ENCODE peak calls at places on chromosomes 4 and X, in five cellular contexts. I, G, M, A and T are unnamed samples.

GRCh38 chr4:1310796-1311715 is 21.4 kb downstream of the MAEA start:
- DNase-seq in M (no peak), G (no peak), A (no peak), I (no peak), T (no peak)

GRCh38 chr4:183908284-183908683 is 3.2 kb downstream of the STOX2 start:
- DNase-seq in G (no peak), A (no peak), M (no peak), I (no peak), T (no peak)

GRCh38 chrX:40172169-40172979 is 74.6 kb upstream of the BCOR start:
- DNase-seq in I (no peak), M (no peak), G (peak), A (no peak), T (peak)

GRCh38 chr4:73438582-73439215 is 2.7 kb downstream of the AFP start:
- DNase-seq in I (no peak), A (no peak), M (no peak), G (peak), T (no peak)

GRCh38 chrX:49910344-49910743 is 12.1 kb upstream of the CLCN5 start:
- DNase-seq in M (no peak), G (no peak), A (no peak), I (no peak), T (no peak)

GRCh38 chrX:8037593-8038348 is 110.6 kb upstream of the PNPLA4 start:
- DNase-seq in A (no peak), M (no peak), G (no peak), I (no peak), T (no peak)

GRCh38 chr4:69584135-69584534 is 55.3 kb downstream of the UGT2A2 start:
- DNase-seq in G (no peak), I (no peak), M (no peak), A (no peak), T (no peak)

GRCh38 chrX:56975611-56976010 is 19.7 kb downstream of the SPIN3 start:
- DNase-seq in G (no peak), A (no peak), I (no peak), M (no peak), T (no peak)

GRCh38 chrX:3345281-3346081 is 971 bp downstream of the MXRA5 start:
- DNase-seq in I (no peak), G (no peak), M (no peak), A (no peak), T (peak)

GRCh38 chr4:189785257-189785656 is 155.4 kb upstream of the FRG1 start:
- DNase-seq in A (no peak), M (no peak), G (no peak), I (no peak), T (no peak)

GRCh38 chr4:146029939-146030710 is 91.5 kb upstream of the ZNF827 start:
- DNase-seq in M (peak), G (peak), A (peak), I (no peak), T (no peak)

GRCh38 chrX:22122510-22122909 is 90.4 kb downstream of the PHEX start:
- DNase-seq in G (peak), M (peak), A (no peak), I (no peak), T (peak)

GRCh38 chr4:165325732-165326512 is 1.5 kb upstream of the MSMO1 start:
- DNase-seq in G (peak), M (peak), A (no peak), I (peak), T (peak)

GRCh38 chr4:5772528-5773270 is 61.7 kb downstream of the EVC start:
- DNase-seq in M (no peak), I (no peak), G (no peak), A (no peak), T (no peak)

GRCh38 chr4:54015421-54016065 is 48.9 kb downstream of the CHIC2 start:
- DNase-seq in G (no peak), M (no peak), I (no peak), A (no peak), T (no peak)

GRCh38 chr4:27357283-27357682 is 496.6 kb downstream of the STIM2 start:
- DNase-seq in A (no peak), G (peak), M (no peak), I (no peak), T (no peak)

GRCh38 chr4:64940698-64941097 is 531.4 kb upstream of the TECRL start:
- DNase-seq in I (no peak), G (peak), M (peak), A (no peak), T (peak)

GRCh38 chrX:130263016-130263415 is 5.7 kb downstream of the ZNF280C start:
- DNase-seq in G (no peak), M (no peak), I (no peak), A (no peak), T (no peak)

GRCh38 chrX:130264573-130264972 is 4.1 kb downstream of the ZNF280C start:
- DNase-seq in G (peak), I (no peak), M (no peak), A (no peak), T (no peak)

GRCh38 chrX:130268500-130269170 is at the start of gene ZNF280C:
- DNase-seq in A (peak), M (peak), I (peak), G (peak), T (peak)
- H3K4me2 ChIP-seq in A (peak), M (peak), I (peak), G (peak), T (peak)

DNA sequence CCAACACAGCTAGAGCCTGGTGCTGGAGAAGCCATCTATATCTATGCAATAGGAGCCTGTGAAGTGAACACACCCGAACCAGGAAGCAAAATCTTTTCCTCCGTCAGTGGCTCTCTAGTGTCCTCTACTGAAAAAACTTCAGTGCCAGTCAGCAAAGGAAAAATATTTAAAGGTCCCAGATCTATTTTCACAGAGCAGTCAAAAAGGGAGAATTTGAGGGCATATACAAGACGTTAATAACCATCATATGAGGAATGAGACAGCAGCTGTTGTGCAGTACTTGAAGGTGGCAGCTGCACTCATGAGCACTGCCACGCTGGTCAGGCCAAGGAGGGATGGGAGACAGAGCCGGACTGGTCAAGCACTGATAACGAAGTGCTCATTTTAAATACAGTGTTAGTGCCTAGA is 14.4 kb downstream of the MCUB start:
- DNase-seq in I (peak), G (peak), A (no peak), M (peak), T (no peak)
- TF ChIP-seq CTCF in I (peak), G (peak), A (no peak), M (no peak), T (no peak)

GRCh38 chrX:107775000-107775733 is 420 bp downstream of the TSC22D3 start:
- DNase-seq in G (no peak), I (no peak), A (no peak), M (no peak), T (no peak)
- TF ChIP-seq EZH2 in G (no peak), I (no peak), A (no peak), M (no peak), T (peak)

DNA sequence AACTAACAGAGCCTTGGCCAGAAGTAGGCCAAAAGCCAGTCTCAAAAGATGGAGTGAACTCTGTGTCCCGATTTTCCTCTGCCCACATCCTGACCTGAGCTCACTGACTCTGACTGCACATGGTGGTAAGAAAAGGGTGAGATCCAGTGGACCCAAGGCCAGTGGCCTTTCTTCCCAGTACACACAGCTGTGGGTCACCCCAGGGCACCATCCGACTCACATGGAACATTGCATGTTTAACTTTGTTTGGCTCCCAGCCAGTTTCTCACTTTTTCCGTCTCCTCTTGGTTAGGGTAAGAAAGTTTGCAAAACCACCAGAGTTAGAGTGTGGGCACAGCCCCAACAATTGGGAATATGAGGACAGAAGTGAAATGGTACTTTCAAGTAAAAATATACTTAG is 69.8 kb downstream of the GAB1 start:
- DNase-seq in G (no peak), A (no peak), I (peak), M (no peak), T (peak)
- H3K4me2 ChIP-seq in G (no peak), A (no peak), I (no peak), M (no peak), T (no peak)

GRCh38 chr4:4507403-4507802 is 34.4 kb downstream of the STX18 start:
- DNase-seq in A (no peak), M (no peak), G (no peak), I (no peak), T (no peak)

GRCh38 chr4:4504783-4505182 is 37.1 kb downstream of the STX18 start:
- DNase-seq in M (no peak), A (no peak), I (no peak), G (no peak), T (no peak)

GRCh38 chr4:4509521-4509920 is 32.3 kb downstream of the STX18 start:
- DNase-seq in A (no peak), G (no peak), I (no peak), M (no peak), T (no peak)

GRCh38 chr4:4506961-4507360 is 34.9 kb downstream of the STX18 start:
- DNase-seq in M (no peak), G (no peak), A (no peak), I (no peak), T (no peak)

DNA sequence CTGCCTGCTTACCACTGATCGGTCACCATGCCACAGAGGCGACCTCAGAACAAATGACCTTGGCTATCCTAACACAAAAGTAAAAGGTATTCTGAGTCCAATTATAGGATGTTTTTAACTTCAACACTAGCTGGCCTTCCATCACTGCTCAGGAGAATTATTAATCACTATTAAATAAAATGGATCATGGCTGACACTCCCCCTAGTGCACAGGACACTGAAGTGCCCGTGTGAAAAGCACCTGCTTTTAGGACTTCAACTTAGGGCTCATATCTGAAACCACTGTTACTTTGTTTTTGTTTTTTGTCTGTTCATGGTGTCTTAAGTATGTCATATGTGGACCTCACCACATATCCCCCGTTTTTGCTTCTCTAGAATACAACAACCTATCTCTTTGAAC is 33.9 kb downstream of the STX18 start:
- DNase-seq in A (no peak), G (peak), I (peak), M (no peak), T (no peak)
- TF ChIP-seq CTCF in A (peak), G (peak), I (peak), M (peak), T (peak)

DNA sequence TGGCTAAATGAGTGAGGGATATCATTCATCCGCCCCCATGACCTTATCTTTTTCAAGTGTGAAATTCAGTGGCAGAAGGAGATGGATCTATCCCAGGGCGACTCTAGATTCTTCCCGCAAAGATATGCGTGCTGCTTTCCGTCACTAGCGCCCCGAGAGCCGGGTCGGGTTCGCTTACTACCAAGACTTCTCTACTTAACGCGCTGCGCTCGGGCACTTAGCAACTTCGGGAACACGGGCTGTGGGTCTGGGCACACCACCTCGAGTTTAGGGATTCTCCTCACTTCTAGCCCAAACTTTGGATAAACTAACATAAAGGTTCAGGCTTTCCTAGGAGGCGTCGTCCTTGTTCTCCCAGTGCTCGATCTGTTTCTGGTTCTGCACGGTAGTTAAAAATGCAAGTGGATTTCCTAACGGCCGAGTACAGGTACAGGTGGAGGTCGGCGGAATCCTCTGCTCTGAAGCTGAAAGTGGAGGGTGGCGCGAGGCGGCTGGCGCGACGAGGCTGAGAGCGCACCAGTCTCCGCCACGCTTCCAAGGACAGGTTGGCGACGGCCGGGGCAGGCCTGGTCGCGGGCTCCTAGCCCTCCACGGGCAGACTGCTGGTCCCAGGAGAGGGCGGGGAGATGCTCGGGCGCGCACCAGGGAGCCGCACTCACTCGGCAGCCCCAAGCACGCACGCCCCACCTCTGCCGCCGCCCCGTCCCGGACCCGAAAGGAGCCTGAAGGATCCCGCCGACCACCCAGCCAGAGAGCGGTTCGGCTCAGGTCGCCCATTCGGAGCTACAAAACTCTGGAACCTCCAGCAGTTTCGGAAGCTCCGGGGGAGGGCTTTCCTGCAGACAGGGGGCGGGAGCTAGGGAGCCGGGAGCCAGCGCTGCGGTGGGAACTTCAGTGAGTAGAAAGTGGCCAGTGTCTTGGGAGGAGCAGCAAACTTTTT is 100.8 kb upstream of the TENM3 start:
- DNase-seq in A (no peak), I (no peak), G (no peak), M (no peak), T (peak)
- TF ChIP-seq EZH2 in A (no peak), I (no peak), G (no peak), M (no peak), T (no peak)

DNA sequence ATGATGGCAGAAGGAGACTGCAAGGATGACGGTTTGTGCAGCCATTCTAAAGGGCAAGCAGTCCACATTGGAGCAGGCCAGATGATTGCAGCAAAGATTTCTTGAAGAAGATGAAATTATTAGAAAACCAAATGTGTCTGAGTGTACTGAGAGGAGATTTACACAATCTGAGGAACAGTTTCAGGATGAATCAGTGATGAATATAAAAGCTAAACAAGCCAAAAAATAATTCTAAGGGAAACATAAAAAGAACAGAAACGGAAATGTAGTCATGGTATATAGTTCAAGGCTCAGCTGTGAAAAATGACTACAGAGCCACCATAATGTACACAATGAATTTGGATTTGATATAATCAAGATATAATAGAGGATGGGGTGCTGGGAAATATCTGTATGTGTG is 168.5 kb downstream of the PDGFC start:
- DNase-seq in I (no peak), G (peak), A (no peak), M (no peak), T (peak)
- H3K4me2 ChIP-seq in I (no peak), G (peak), A (no peak), M (no peak), T (no peak)

GRCh38 chr4:24970635-24971034 is 57.8 kb upstream of the CCDC149 start:
- DNase-seq in A (no peak), I (no peak), M (no peak), G (no peak), T (no peak)
- TF ChIP-seq CTCF in A (no peak), I (no peak), M (no peak), G (no peak), T (no peak)

GRCh38 chrX:630007-630921 is at the start of gene SHOX:
- DNase-seq in A (no peak), M (no peak), I (no peak), G (no peak), T (no peak)
- TF ChIP-seq EZH2 in A (no peak), M (no peak), I (no peak), G (no peak), T (no peak)

DNA sequence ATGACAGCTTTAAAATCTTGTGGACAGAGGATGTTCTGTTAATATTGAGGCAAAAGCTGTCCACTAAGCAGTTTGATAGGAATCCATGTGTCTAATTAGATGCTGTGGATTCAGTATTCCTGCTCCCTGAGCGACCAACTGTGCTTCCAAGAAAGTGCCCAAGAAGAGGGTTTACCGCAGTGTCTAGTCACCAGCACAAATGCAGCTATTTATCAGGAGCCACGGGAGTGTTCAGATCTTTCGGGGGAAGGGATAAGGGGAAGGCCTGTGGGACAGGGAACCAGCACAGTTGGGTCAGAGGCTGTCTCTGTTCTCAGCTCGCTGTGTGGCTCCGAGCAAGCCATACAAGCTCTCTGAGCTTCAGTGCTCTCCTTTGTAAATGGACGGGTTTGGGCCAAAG is 132.9 kb downstream of the AFAP1 start:
- DNase-seq in G (no peak), M (no peak), A (no peak), I (no peak), T (peak)
- H3K4me2 ChIP-seq in G (no peak), M (no peak), A (no peak), I (peak), T (peak)